ENCODE peak calls at places on chromosomes 7 and 10, in seven cellular contexts. T is left colon; X is MV-4-11; P is Right ventricle myocardium inferior; D is activated CD4-positive, CD25-positive, alpha-beta regulatory T cell; H is psoas muscle; C is C1 segment of cervical spinal cord. S is an unnamed sample.
A peak's percentile ranks its signal among the peaks of the same experiment; 100 is the strongest.

GRCh38 chr10:12418000-12418399 is 68.7 kb downstream of the CAMK1D start:
- DNase-seq in T (peak; percentile 33), X (no peak), P (peak; percentile 85), D (no peak), H (peak; percentile 82), C (no peak), S (no peak)

GRCh38 chr7:48992816-48993215 is 68.5 kb downstream of the CDC14C start:
- DNase-seq in T (no peak), X (no peak), P (no peak), D (no peak), H (no peak), C (no peak), S (no peak)

GRCh38 chr7:31114593-31115343 is 62.7 kb downstream of the ADCYAP1R1 start:
- DNase-seq in T (no peak), X (peak; percentile 3), P (no peak), D (no peak), H (no peak), C (no peak), S (no peak)

GRCh38 chr10:47111329-47111862 is 188.6 kb upstream of the GDF10 start:
- DNase-seq in T (no peak), X (no peak), P (no peak), D (no peak), H (no peak), C (no peak), S (no peak)

GRCh38 chr7:18421297-18422004 is 74.1 kb upstream of the HDAC9 start:
- DNase-seq in T (no peak), X (peak; percentile 8), P (no peak), D (no peak), H (no peak), C (no peak), S (no peak)

GRCh38 chr10:46175311-46175710 is 111.5 kb upstream of the ANTXRL start:
- DNase-seq in T (no peak), X (no peak), P (no peak), D (no peak), H (no peak), C (no peak), S (no peak)

GRCh38 chr10:129626309-129626708 is 159.3 kb downstream of the MGMT start:
- DNase-seq in T (no peak), X (no peak), P (no peak), D (no peak), H (no peak), C (no peak), S (no peak)

GRCh38 chr7:106730021-106730420 is 69.1 kb upstream of the CCDC71L start:
- DNase-seq in T (no peak), X (no peak), P (no peak), D (no peak), H (no peak), C (no peak), S (no peak)

GRCh38 chr10:108090476-108091215 is 926.1 kb upstream of the SORCS1 start:
- DNase-seq in T (no peak), X (no peak), P (peak; percentile 46), D (no peak), H (no peak), C (no peak), S (no peak)

GRCh38 chr7:141231018-141231792 is 157.3 kb downstream of the TMEM178B start:
- DNase-seq in T (no peak), X (no peak), P (no peak), D (no peak), H (no peak), C (peak; percentile 22), S (no peak)

GRCh38 chr10:69864321-69864720 is 62.6 kb downstream of the COL13A1 start:
- DNase-seq in T (no peak), X (no peak), P (no peak), D (no peak), H (no peak), C (no peak), S (no peak)

GRCh38 chr10:122387572-122387971 is 13.1 kb downstream of the PLEKHA1 start:
- DNase-seq in T (no peak), X (no peak), P (no peak), D (no peak), H (no peak), C (no peak), S (no peak)

GRCh38 chr7:154698726-154699291 is 304.1 kb downstream of the PAXIP1 start:
- DNase-seq in T (no peak), X (no peak), P (no peak), D (no peak), H (no peak), C (no peak), S (no peak)

GRCh38 chr10:29012926-29013554 is 275.8 kb upstream of the LYZL1 start:
- DNase-seq in T (no peak), X (no peak), P (no peak), D (no peak), H (no peak), C (no peak), S (no peak)